ENCODE peak calls at places on chromosomes 12 and 14, in nine cellular contexts. S is GM12878; P is LoVo; D is stimulated activated CD4-positive, alpha-beta T cell treated with anti-CD3 and anti-CD28 coated beads, TNF-alpha, amount 100 ng/mL, for 1 hour; W is kidney tubule cell; C is anterior cingulate cortex; E is left ventricle myocardium superior; Y is activated gamma-delta T cell treated with anti-CD3 and anti-CD28 coated beads, Interleukin-2, amount 50 U/mL, for 16 hours; V is NCI-H1092 treated with DMSO at 0.1 percent for 48 hours. I is an unnamed sample.

GRCh38 chr14:26448181-26448855 is 149.5 kb downstream of the NOVA1 start:
- DNase-seq in C (no peak), D (no peak), S (no peak), E (no peak), P (no peak), W (no peak), Y (no peak), V (peak), I (no peak)

GRCh38 chr14:55074662-55075061 is 23.2 kb downstream of the MAPK1IP1L start:
- DNase-seq in P (no peak), W (peak), V (peak), D (no peak), Y (no peak), E (no peak), S (peak), C (no peak), I (peak)

GRCh38 chr12:106179086-106179485 is 40.3 kb upstream of the NUAK1 start:
- DNase-seq in V (peak), P (no peak), C (no peak), E (peak), D (no peak), S (no peak), Y (no peak), W (no peak), I (no peak)

GRCh38 chr14:91138511-91139359 is 24.9 kb downstream of the DGLUCY start:
- DNase-seq in Y (peak), W (peak), S (no peak), E (no peak), D (no peak), P (no peak), C (no peak), V (peak), I (peak)

GRCh38 chr12:71551529-71551928 is 111.9 kb downstream of the LGR5 start:
- DNase-seq in D (no peak), W (peak), S (no peak), E (no peak), P (peak), C (no peak), Y (no peak), V (peak), I (no peak)

GRCh38 chr12:14384783-14385638 is 19.5 kb downstream of the ATF7IP start:
- DNase-seq in V (peak), P (peak), Y (no peak), D (no peak), S (peak), E (no peak), W (peak), C (no peak), I (peak)

GRCh38 chr12:124289634-124290600 is 5.0 kb upstream of the RFLNA start:
- DNase-seq in P (no peak), Y (no peak), D (no peak), V (no peak), E (no peak), S (no peak), C (no peak), W (peak), I (no peak)

GRCh38 chr12:62215506-62215905 is 44.7 kb upstream of the USP15 start:
- DNase-seq in Y (no peak), V (no peak), S (no peak), P (peak), E (no peak), C (no peak), D (no peak), W (no peak), I (no peak)

GRCh38 chr14:33737446-33737845 is 213.4 kb downstream of the EGLN3 start:
- DNase-seq in S (no peak), V (no peak), C (no peak), D (no peak), W (peak), P (no peak), E (no peak), Y (no peak), I (no peak)

GRCh38 chr14:24789277-24789832 is 155.4 kb upstream of the GZMB start:
- DNase-seq in P (no peak), W (no peak), D (no peak), C (no peak), S (no peak), E (no peak), V (peak), Y (no peak), I (no peak)

I was measured in RPMI8226.